ENCODE peak calls at places on chromosomes 1 and 21, in nine cellular contexts. T, S, Y, M, I, L, G, W and P are unnamed samples.

GRCh38 chr1:82978461-82979324 is 1020.2 kb downstream of the TTLL7 start:
- DNase-seq in T (no peak), S (no peak), Y (no peak), M (no peak), I (no peak), L (peak), G (no peak), W (no peak), P (no peak)

GRCh38 chr1:179825798-179826460 is 51.7 kb downstream of the TOR1AIP2 start:
- DNase-seq in T (no peak), S (no peak), Y (no peak), M (no peak), I (no peak), L (no peak), G (no peak), W (no peak), P (no peak)

GRCh38 chr1:36268981-36269380 is 37.2 kb upstream of the SH3D21 start:
- DNase-seq in T (no peak), S (no peak), Y (no peak), M (no peak), I (no peak), L (no peak), G (no peak), W (peak), P (no peak)

GRCh38 chr1:232901255-232901654 is 49.2 kb upstream of the NTPCR start:
- DNase-seq in T (no peak), S (no peak), Y (no peak), M (no peak), I (no peak), L (no peak), G (no peak), W (no peak), P (no peak)

GRCh38 chr1:27068922-27069321 is 56.3 kb upstream of the TENT5B start:
- DNase-seq in T (no peak), S (no peak), Y (no peak), M (no peak), I (no peak), L (no peak), G (no peak), W (no peak), P (no peak)

GRCh38 chr1:33181038-33181861 is 593 bp downstream of the TRIM62 start:
- DNase-seq in T (peak), S (peak), Y (peak), M (peak), I (no peak), L (no peak), G (peak), W (peak), P (peak)

GRCh38 chr1:162003825-162004205 is 19.9 kb downstream of the OLFML2B start:
- DNase-seq in T (no peak), S (no peak), Y (peak), M (no peak), I (peak), L (no peak), G (peak), W (no peak), P (no peak)

GRCh38 chr1:171279234-171279633 is 30.9 kb downstream of the FMO1 start:
- DNase-seq in T (no peak), S (no peak), Y (no peak), M (no peak), I (no peak), L (no peak), G (no peak), W (no peak), P (no peak)

GRCh38 chr1:17347769-17348592 is 24.0 kb upstream of the PADI6 start:
- DNase-seq in T (no peak), S (no peak), Y (no peak), M (no peak), I (no peak), L (no peak), G (no peak), W (no peak), P (no peak)

GRCh38 chr21:33662046-33662445 is 19.7 kb downstream of the ITSN1 start:
- DNase-seq in T (no peak), S (no peak), Y (no peak), M (no peak), I (no peak), L (no peak), G (no peak), W (no peak), P (no peak)

GRCh38 chr21:44918581-44919033 is 2.1 kb downstream of the ITGB2 start:
- DNase-seq in T (no peak), S (no peak), Y (peak), M (no peak), I (no peak), L (no peak), G (no peak), W (no peak), P (no peak)

GRCh38 chr1:175494950-175495349 is 248.4 kb downstream of the TNR start:
- DNase-seq in T (no peak), S (no peak), Y (no peak), M (no peak), I (no peak), L (no peak), G (no peak), W (no peak), P (no peak)

GRCh38 chr21:42617476-42617875 is 35.9 kb upstream of the PDE9A start:
- DNase-seq in T (no peak), S (peak), Y (no peak), M (no peak), I (no peak), L (no peak), G (no peak), W (no peak), P (no peak)

GRCh38 chr1:44587796-44588460 is 86.4 kb downstream of the TMEM53 start:
- DNase-seq in T (no peak), S (no peak), Y (no peak), M (no peak), I (no peak), L (no peak), G (no peak), W (no peak), P (no peak)

GRCh38 chr1:43049487-43049886 is 90.8 kb upstream of the SLC2A1 start:
- DNase-seq in T (no peak), S (no peak), Y (no peak), M (no peak), I (no peak), L (no peak), G (no peak), W (no peak), P (no peak)

GRCh38 chr1:116516631-116517030 is 54.2 kb downstream of the CD58 start:
- DNase-seq in T (no peak), S (no peak), Y (no peak), M (no peak), I (no peak), L (no peak), G (no peak), W (no peak), P (no peak)

GRCh38 chr21:45502600-45502999 is 39.6 kb downstream of the SLC19A1 start:
- DNase-seq in T (peak), S (peak), Y (peak), M (no peak), I (no peak), L (no peak), G (no peak), W (no peak), P (peak)

GRCh38 chr1:211483896-211484612 is 7.9 kb downstream of the RD3 start:
- DNase-seq in T (no peak), S (no peak), Y (no peak), M (no peak), I (no peak), L (no peak), G (no peak), W (no peak), P (no peak)

GRCh38 chr21:43335119-43335518 is 91.8 kb downstream of the SIK1 start:
- DNase-seq in T (no peak), S (no peak), Y (no peak), M (no peak), I (no peak), L (no peak), G (no peak), W (no peak), P (no peak)

GRCh38 chr1:162856260-162856659 is 4.7 kb downstream of the CCDC190 start:
- DNase-seq in T (no peak), S (no peak), Y (no peak), M (no peak), I (peak), L (no peak), G (no peak), W (no peak), P (no peak)

GRCh38 chr21:46273341-46273740 is 12.1 kb downstream of the MCM3AP start:
- DNase-seq in T (no peak), S (no peak), Y (no peak), M (no peak), I (no peak), L (no peak), G (no peak), W (no peak), P (no peak)

GRCh38 chr1:215380566-215380965 is 186.5 kb upstream of the KCTD3 start:
- DNase-seq in T (no peak), S (no peak), Y (no peak), M (no peak), I (no peak), L (no peak), G (no peak), W (no peak), P (no peak)

GRCh38 chr1:4654764-4655673 is 610 bp downstream of the AJAP1 start:
- DNase-seq in T (no peak), S (no peak), Y (no peak), M (no peak), I (no peak), L (no peak), G (no peak), W (no peak), P (no peak)

GRCh38 chr1:12078938-12079861 is 16.1 kb downstream of the TNFRSF8 start:
- DNase-seq in T (peak), S (no peak), Y (no peak), M (no peak), I (peak), L (peak), G (peak), W (no peak), P (peak)

GRCh38 chr1:182601416-182601786 is 2.8 kb downstream of the RGS16 start:
- DNase-seq in T (peak), S (no peak), Y (peak), M (peak), I (peak), L (peak), G (peak), W (peak), P (peak)

GRCh38 chr1:231039161-231040018 is 664 bp downstream of the FAM89A start:
- DNase-seq in T (peak), S (no peak), Y (peak), M (peak), I (no peak), L (no peak), G (peak), W (peak), P (peak)

GRCh38 chr1:180218806-180219765 is 11.0 kb upstream of the LHX4 start:
- DNase-seq in T (no peak), S (no peak), Y (no peak), M (no peak), I (no peak), L (no peak), G (no peak), W (no peak), P (no peak)

GRCh38 chr1:21857142-21857839 is 45.2 kb downstream of the LDLRAD2 start:
- DNase-seq in T (no peak), S (peak), Y (no peak), M (no peak), I (no peak), L (no peak), G (no peak), W (no peak), P (no peak)

GRCh38 chr1:192580351-192580962 is 4.9 kb downstream of the RGS1 start:
- DNase-seq in T (no peak), S (no peak), Y (no peak), M (no peak), I (no peak), L (peak), G (peak), W (peak), P (no peak)

GRCh38 chr1:7100479-7100878 is 315.2 kb downstream of the CAMTA1 start:
- DNase-seq in T (no peak), S (no peak), Y (no peak), M (no peak), I (no peak), L (no peak), G (no peak), W (no peak), P (no peak)

GRCh38 chr1:159989581-159989980 is 35.5 kb upstream of the SLAMF9 start:
- DNase-seq in T (no peak), S (no peak), Y (no peak), M (no peak), I (no peak), L (no peak), G (no peak), W (no peak), P (no peak)

GRCh38 chr1:19710825-19711611 is 46.3 kb downstream of the HTR6 start:
- DNase-seq in T (no peak), S (no peak), Y (no peak), M (no peak), I (no peak), L (no peak), G (no peak), W (no peak), P (no peak)

GRCh38 chr21:37225440-37225839 is 41.7 kb downstream of the VPS26C start:
- DNase-seq in T (peak), S (no peak), Y (no peak), M (no peak), I (no peak), L (no peak), G (no peak), W (no peak), P (no peak)

GRCh38 chr1:91650764-91651163 is 150.1 kb downstream of the CDC7 start:
- DNase-seq in T (no peak), S (peak), Y (peak), M (peak), I (peak), L (no peak), G (peak), W (no peak), P (peak)

GRCh38 chr1:113871597-113872113 is at the start of gene PTPN22:
- DNase-seq in T (peak), S (no peak), Y (no peak), M (no peak), I (peak), L (no peak), G (peak), W (peak), P (no peak)
- H3K4me3 ChIP-seq in T (peak), S (no peak), Y (no peak), M (no peak), I (no peak), L (no peak), G (no peak), W (no peak), P (no peak)

GRCh38 chr1:201942129-201942495 is 4.2 kb downstream of the LMOD1 start:
- DNase-seq in T (no peak), S (no peak), Y (no peak), M (no peak), I (no peak), L (no peak), G (no peak), W (no peak), P (no peak)

GRCh38 chr1:201944002-201944401 is 2.3 kb downstream of the LMOD1 start:
- DNase-seq in T (no peak), S (no peak), Y (no peak), M (no peak), I (no peak), L (no peak), G (no peak), W (no peak), P (no peak)

GRCh38 chr1:201939271-201939973 is 6.9 kb downstream of the LMOD1 start:
- DNase-seq in T (no peak), S (no peak), Y (no peak), M (no peak), I (no peak), L (no peak), G (no peak), W (no peak), P (no peak)

GRCh38 chr1:201938440-201939005 is 7.8 kb downstream of the LMOD1 start:
- DNase-seq in T (no peak), S (no peak), Y (no peak), M (no peak), I (no peak), L (no peak), G (no peak), W (no peak), P (no peak)

GRCh38 chr1:201941420-201942128 is 4.8 kb downstream of the LMOD1 start:
- DNase-seq in T (no peak), S (no peak), Y (peak), M (no peak), I (no peak), L (peak), G (no peak), W (no peak), P (no peak)
- H3K4me3 ChIP-seq in T (no peak), S (peak), Y (peak), M (no peak), I (peak), L (peak), G (no peak), W (no peak), P (peak)

GRCh38 chr1:203178821-203179220 is 3.2 kb upstream of the MYBPH start:
- DNase-seq in T (no peak), S (peak), Y (no peak), M (no peak), I (no peak), L (no peak), G (no peak), W (no peak), P (no peak)
- H3K4me3 ChIP-seq in T (no peak), S (no peak), Y (no peak), M (no peak), I (no peak), L (no peak), G (no peak), W (no peak), P (no peak)

GRCh38 chr1:2417083-2417832 is 4.9 kb upstream of the PEX10 start:
- DNase-seq in T (no peak), S (no peak), Y (no peak), M (no peak), I (no peak), L (no peak), G (no peak), W (no peak), P (no peak)
- H3K4me3 ChIP-seq in T (peak), S (peak), Y (no peak), M (no peak), I (no peak), L (no peak), G (no peak), W (peak), P (no peak)

GRCh38 chr21:16086121-16086520 is 356.3 kb downstream of the USP25 start:
- DNase-seq in T (no peak), S (no peak), Y (no peak), M (no peak), I (no peak), L (no peak), G (no peak), W (no peak), P (no peak)

GRCh38 chr21:16087523-16087922 is 357.7 kb downstream of the USP25 start:
- DNase-seq in T (no peak), S (no peak), Y (no peak), M (no peak), I (no peak), L (no peak), G (no peak), W (no peak), P (no peak)

GRCh38 chr21:16085436-16085835 is 355.7 kb downstream of the USP25 start:
- DNase-seq in T (no peak), S (no peak), Y (no peak), M (no peak), I (no peak), L (no peak), G (no peak), W (no peak), P (no peak)

GRCh38 chr21:16088121-16088520 is 358.3 kb downstream of the USP25 start:
- DNase-seq in T (no peak), S (no peak), Y (no peak), M (no peak), I (no peak), L (no peak), G (no peak), W (no peak), P (no peak)

DNA sequence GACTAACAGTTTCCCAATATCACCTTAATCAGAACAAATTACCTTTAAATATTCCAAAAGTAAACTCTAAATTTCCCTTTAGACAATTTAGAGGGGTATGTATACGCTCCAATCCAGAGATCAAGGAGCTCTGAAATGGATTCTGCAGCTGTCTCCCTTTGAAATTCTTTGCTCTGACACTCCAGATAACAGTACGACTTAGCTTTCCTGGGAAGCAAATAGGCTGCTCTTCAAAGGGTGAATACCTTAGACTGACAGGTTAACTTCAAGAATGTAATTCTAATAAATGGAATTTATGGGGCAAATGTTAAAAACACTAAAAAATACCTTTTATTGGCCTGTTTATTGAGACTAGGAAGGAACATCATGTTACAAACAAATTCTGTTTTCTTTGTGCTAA is 357.2 kb downstream of the USP25 start:
- DNase-seq in T (no peak), S (no peak), Y (no peak), M (no peak), I (no peak), L (no peak), G (no peak), W (no peak), P (no peak)
- H3K4me3 ChIP-seq in T (no peak), S (no peak), Y (no peak), M (no peak), I (no peak), L (no peak), G (no peak), W (no peak), P (no peak)